ENCODE peak calls at places on chromosomes 4 and X, in nine cellular contexts. One of them, this sample, is unnamed.

GRCh38 chrX:103343105-103343504 is 13.1 kb downstream of the TCEAL7 start:
- DNase-seq in iris pigment epithelial cell: peak; percentile 49
- DNase-seq in AG08396: peak; percentile 55
- DNase-seq in T-helper 17 cell: no peak
- DNase-seq in omental fat pad: no peak
- DNase-seq in memory B cell: peak; percentile 10
- DNase-seq in heart right ventricle: no peak
- DNase-seq in HFFc6: peak; percentile 32
- DNase-seq in HCT116: peak; percentile 16
- DNase-seq in this sample: no peak

GRCh38 chr4:24076811-24077210 is 187.0 kb upstream of the PPARGC1A start:
- DNase-seq in iris pigment epithelial cell: no peak
- DNase-seq in AG08396: no peak
- DNase-seq in HCT116: no peak
- DNase-seq in memory B cell: no peak
- DNase-seq in omental fat pad: no peak
- DNase-seq in heart right ventricle: no peak
- DNase-seq in T-helper 17 cell: no peak
- DNase-seq in HFFc6: no peak
- DNase-seq in this sample: no peak

GRCh38 chrX:63250253-63250868 is 100.8 kb downstream of the SPIN4 start:
- DNase-seq in omental fat pad: no peak
- DNase-seq in HCT116: peak; percentile 69
- DNase-seq in HFFc6: peak; percentile 78
- DNase-seq in AG08396: peak; percentile 31
- DNase-seq in iris pigment epithelial cell: peak; percentile 82
- DNase-seq in heart right ventricle: no peak
- DNase-seq in memory B cell: peak; percentile 34
- DNase-seq in T-helper 17 cell: peak; percentile 12
- DNase-seq in this sample: no peak

GRCh38 chr4:122010610-122011009 is 58.8 kb upstream of the TRPC3 start:
- DNase-seq in AG08396: peak; percentile 22
- DNase-seq in HCT116: no peak
- DNase-seq in T-helper 17 cell: no peak
- DNase-seq in heart right ventricle: no peak
- DNase-seq in memory B cell: no peak
- DNase-seq in iris pigment epithelial cell: peak; percentile 88
- DNase-seq in omental fat pad: no peak
- DNase-seq in HFFc6: no peak
- DNase-seq in this sample: no peak

GRCh38 chr4:59339631-59340030 is 1860.5 kb upstream of the ADGRL3 start:
- DNase-seq in iris pigment epithelial cell: no peak
- DNase-seq in AG08396: no peak
- DNase-seq in memory B cell: no peak
- DNase-seq in HFFc6: no peak
- DNase-seq in T-helper 17 cell: no peak
- DNase-seq in HCT116: no peak
- DNase-seq in omental fat pad: no peak
- DNase-seq in heart right ventricle: no peak
- DNase-seq in this sample: no peak

GRCh38 chr4:32574803-32575202 is 1854.6 kb downstream of the PCDH7 start:
- DNase-seq in omental fat pad: no peak
- DNase-seq in iris pigment epithelial cell: no peak
- DNase-seq in HFFc6: no peak
- DNase-seq in T-helper 17 cell: no peak
- DNase-seq in AG08396: no peak
- DNase-seq in memory B cell: no peak
- DNase-seq in HCT116: no peak
- DNase-seq in heart right ventricle: no peak
- DNase-seq in this sample: no peak

GRCh38 chrX:132775230-132775823 is 183.1 kb downstream of the HS6ST2 start:
- DNase-seq in memory B cell: no peak
- DNase-seq in HCT116: no peak
- DNase-seq in omental fat pad: no peak
- DNase-seq in AG08396: no peak
- DNase-seq in HFFc6: no peak
- DNase-seq in T-helper 17 cell: no peak
- DNase-seq in heart right ventricle: no peak
- DNase-seq in iris pigment epithelial cell: no peak
- DNase-seq in this sample: no peak

GRCh38 chr4:103018391-103019318 is 850 bp downstream of the SLC9B1 start:
- DNase-seq in omental fat pad: no peak
- DNase-seq in T-helper 17 cell: no peak
- DNase-seq in heart right ventricle: no peak
- DNase-seq in AG08396: peak; percentile 34
- DNase-seq in iris pigment epithelial cell: no peak
- DNase-seq in memory B cell: no peak
- DNase-seq in HCT116: peak; percentile 26
- DNase-seq in HFFc6: no peak
- DNase-seq in this sample: no peak